ENCODE peak calls at places on chromosomes 4 and X, in five cellular contexts. One of them, this sample, is unnamed.

GRCh38 chr4:153114771-153115321 is 89.4 kb upstream of the TRIM2 start:
- DNase-seq in type B pancreatic cell: no peak
- DNase-seq in GM13977: no peak
- DNase-seq in endodermal cell: no peak
- DNase-seq in HFFc6: peak
- DNase-seq in this sample: no peak

GRCh38 chr4:8046925-8047541 is 107.4 kb upstream of the AFAP1 start:
- DNase-seq in type B pancreatic cell: no peak
- DNase-seq in GM13977: no peak
- DNase-seq in endodermal cell: no peak
- DNase-seq in HFFc6: no peak
- DNase-seq in this sample: no peak

GRCh38 chr4:183097251-183098079 is 1.6 kb upstream of the WWC2 start:
- DNase-seq in type B pancreatic cell: no peak
- DNase-seq in GM13977: no peak
- DNase-seq in endodermal cell: peak
- DNase-seq in HFFc6: no peak
- DNase-seq in this sample: no peak

GRCh38 chr4:71026086-71026485 is 32.6 kb downstream of the DCK start:
- DNase-seq in type B pancreatic cell: no peak
- DNase-seq in GM13977: no peak
- DNase-seq in endodermal cell: no peak
- DNase-seq in HFFc6: peak
- DNase-seq in this sample: no peak

GRCh38 chrX:53294024-53294648 is 12.8 kb upstream of the IQSEC2 start:
- DNase-seq in type B pancreatic cell: no peak
- DNase-seq in GM13977: no peak
- DNase-seq in endodermal cell: no peak
- DNase-seq in HFFc6: no peak
- DNase-seq in this sample: no peak

GRCh38 chrX:45788315-45788714 is 587.6 kb upstream of the DIPK2B start:
- DNase-seq in type B pancreatic cell: no peak
- DNase-seq in GM13977: no peak
- DNase-seq in endodermal cell: no peak
- DNase-seq in HFFc6: no peak
- DNase-seq in this sample: no peak

GRCh38 chr4:81648576-81649272 is 177.0 kb upstream of the RASGEF1B start:
- DNase-seq in type B pancreatic cell: no peak
- DNase-seq in GM13977: peak
- DNase-seq in endodermal cell: no peak
- DNase-seq in HFFc6: no peak
- DNase-seq in this sample: peak

GRCh38 chr4:13533670-13534343 is 10.5 kb downstream of the NKX3-2 start:
- DNase-seq in type B pancreatic cell: peak
- DNase-seq in GM13977: peak
- DNase-seq in endodermal cell: peak
- DNase-seq in HFFc6: no peak
- DNase-seq in this sample: no peak

GRCh38 chrX:51459125-51459524 is 37.3 kb downstream of the NUDT11 start:
- DNase-seq in type B pancreatic cell: no peak
- DNase-seq in GM13977: no peak
- DNase-seq in endodermal cell: no peak
- DNase-seq in HFFc6: peak
- DNase-seq in this sample: peak
- TF ChIP-seq CTCF in type B pancreatic cell: peak
- TF ChIP-seq CTCF in GM13977: peak
- TF ChIP-seq CTCF in endodermal cell: peak
- TF ChIP-seq CTCF in HFFc6: peak
- TF ChIP-seq CTCF in this sample: peak

GRCh38 chrX:125205084-125205917 is 114.4 kb upstream of the TEX13C start:
- DNase-seq in type B pancreatic cell: peak
- DNase-seq in GM13977: peak
- DNase-seq in endodermal cell: peak
- DNase-seq in HFFc6: no peak
- DNase-seq in this sample: no peak
- TF ChIP-seq CTCF in type B pancreatic cell: peak
- TF ChIP-seq CTCF in GM13977: no peak
- TF ChIP-seq CTCF in endodermal cell: peak
- TF ChIP-seq CTCF in HFFc6: no peak
- TF ChIP-seq CTCF in this sample: no peak

GRCh38 chr4:150591284-150591874 is 9.4 kb downstream of the MAB21L2 start:
- DNase-seq in type B pancreatic cell: no peak
- DNase-seq in GM13977: no peak
- DNase-seq in endodermal cell: peak
- DNase-seq in HFFc6: no peak
- DNase-seq in this sample: no peak

GRCh38 chr4:150598906-150599305 is 17.0 kb downstream of the MAB21L2 start:
- DNase-seq in type B pancreatic cell: no peak
- DNase-seq in GM13977: no peak
- DNase-seq in endodermal cell: no peak
- DNase-seq in HFFc6: no peak
- DNase-seq in this sample: no peak

GRCh38 chr4:150591904-150592303 is 10.0 kb downstream of the MAB21L2 start:
- DNase-seq in type B pancreatic cell: no peak
- DNase-seq in GM13977: no peak
- DNase-seq in endodermal cell: no peak
- DNase-seq in HFFc6: no peak
- DNase-seq in this sample: no peak

GRCh38 chr4:150589174-150589573 is 7.2 kb downstream of the MAB21L2 start:
- DNase-seq in type B pancreatic cell: no peak
- DNase-seq in GM13977: no peak
- DNase-seq in endodermal cell: no peak
- DNase-seq in HFFc6: no peak
- DNase-seq in this sample: no peak

DNA sequence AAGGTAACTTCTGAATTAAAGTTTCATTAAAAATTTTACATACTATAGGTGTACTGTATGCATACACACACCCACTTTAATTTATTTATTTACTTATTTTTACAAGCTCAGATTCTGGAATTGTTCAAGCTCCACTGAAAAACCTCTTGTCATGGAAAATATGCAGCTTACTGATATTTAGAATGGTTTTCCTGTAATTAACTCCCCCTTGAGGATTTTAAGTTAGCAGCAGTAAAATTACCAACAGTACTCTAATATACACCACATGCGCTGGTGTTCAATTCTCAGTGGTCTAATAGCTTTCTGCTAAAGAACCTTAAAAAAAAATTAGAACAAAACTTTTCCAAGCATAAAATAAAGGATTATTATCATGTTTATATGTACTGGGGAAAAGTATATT is 12.0 kb downstream of the MAB21L2 start:
- DNase-seq in type B pancreatic cell: no peak
- DNase-seq in GM13977: no peak
- DNase-seq in endodermal cell: no peak
- DNase-seq in HFFc6: peak
- DNase-seq in this sample: no peak
- TF ChIP-seq CTCF in type B pancreatic cell: peak
- TF ChIP-seq CTCF in GM13977: no peak
- TF ChIP-seq CTCF in endodermal cell: peak
- TF ChIP-seq CTCF in HFFc6: peak
- TF ChIP-seq CTCF in this sample: no peak

DNA sequence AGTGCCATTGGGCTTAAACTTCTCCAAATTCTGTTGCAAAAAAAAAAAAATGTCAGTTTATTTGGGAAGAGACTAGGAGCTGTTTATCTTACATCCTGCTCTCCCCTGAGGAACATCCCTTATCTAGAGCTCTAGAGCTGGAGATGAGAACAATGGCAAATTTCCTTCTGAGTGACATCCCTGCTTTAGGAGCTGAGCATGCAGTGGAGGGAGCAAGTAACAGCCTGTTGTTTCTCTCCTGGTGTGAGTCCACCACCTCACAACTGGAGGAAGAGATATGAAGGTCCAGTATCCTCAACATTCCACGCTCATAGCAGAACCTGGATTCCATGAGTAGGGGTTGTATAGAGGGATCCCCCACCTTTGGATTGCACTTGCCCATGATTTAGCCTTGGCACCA is 676.4 kb downstream of the PCDH18 start:
- DNase-seq in type B pancreatic cell: no peak
- DNase-seq in GM13977: no peak
- DNase-seq in endodermal cell: peak
- DNase-seq in HFFc6: no peak
- DNase-seq in this sample: no peak
- TF ChIP-seq CTCF in type B pancreatic cell: no peak
- TF ChIP-seq CTCF in GM13977: no peak
- TF ChIP-seq CTCF in endodermal cell: no peak
- TF ChIP-seq CTCF in HFFc6: no peak
- TF ChIP-seq CTCF in this sample: no peak